ENCODE peak calls at places on chromosomes 16 and 17, in five cellular contexts. U is uterus, G is esophagus squamous epithelium, Z is body of pancreas, K is transverse colon. C is an unnamed sample.

GRCh38 chr17:7315570-7316243 is 547 bp upstream of the GPS2 start:
- DNase-seq in U (no peak), G (no peak), Z (peak; percentile 62), K (no peak), C (no peak)

GRCh38 chr17:64262125-64262421 is 987 bp downstream of the TEX2 start:
- DNase-seq in U (no peak), G (no peak), Z (no peak), K (no peak), C (no peak)

GRCh38 chr17:5022171-5022711 is 13.0 kb downstream of the SLC52A1 start:
- DNase-seq in U (no peak), G (no peak), Z (no peak), K (no peak), C (no peak)

GRCh38 chr17:78128616-78129384 is at the start of gene TMC6:
- DNase-seq in U (no peak), G (no peak), Z (peak; percentile 78), K (peak; percentile 83), C (no peak)

GRCh38 chr17:13350466-13350865 is 251.3 kb downstream of the HS3ST3A1 start:
- DNase-seq in U (no peak), G (no peak), Z (no peak), K (no peak), C (no peak)

GRCh38 chr17:14833201-14833773 is 431.8 kb downstream of the PMP22 start:
- DNase-seq in U (no peak), G (no peak), Z (no peak), K (no peak), C (peak; percentile 94)

GRCh38 chr17:41464682-41465081 is 2.5 kb downstream of the KRT32 start:
- DNase-seq in U (peak; percentile 90), G (no peak), Z (peak; percentile 23), K (no peak), C (peak; percentile 91)

GRCh38 chr17:19312406-19312805 is 50.1 kb downstream of the B9D1 start:
- DNase-seq in U (no peak), G (no peak), Z (no peak), K (no peak), C (no peak)

GRCh38 chr17:58513391-58513912 is 986 bp downstream of the MTMR4 start:
- DNase-seq in U (no peak), G (no peak), Z (no peak), K (no peak), C (no peak)

GRCh38 chr16:84607694-84608093 is 10.2 kb downstream of the COTL1 start:
- DNase-seq in U (no peak), G (no peak), Z (no peak), K (peak; percentile 46), C (no peak)
- H3K27ac ChIP-seq in U (no peak overlapping the region), G (peak overlapping the region; percentile 52), Z (no peak overlapping the region), K (peak overlapping the region; percentile 24), C (no peak overlapping the region)

GRCh38 chr17:49556183-49556943 is 19.3 kb upstream of the NXPH3 start:
- DNase-seq in U (peak; percentile 75), G (no peak), Z (peak; percentile 80), K (peak; percentile 79), C (peak; percentile 49)
- TF ChIP-seq POLR2A in U (peak; percentile 10), G (no peak), Z (no peak), K (no peak), C (no peak)

DNA sequence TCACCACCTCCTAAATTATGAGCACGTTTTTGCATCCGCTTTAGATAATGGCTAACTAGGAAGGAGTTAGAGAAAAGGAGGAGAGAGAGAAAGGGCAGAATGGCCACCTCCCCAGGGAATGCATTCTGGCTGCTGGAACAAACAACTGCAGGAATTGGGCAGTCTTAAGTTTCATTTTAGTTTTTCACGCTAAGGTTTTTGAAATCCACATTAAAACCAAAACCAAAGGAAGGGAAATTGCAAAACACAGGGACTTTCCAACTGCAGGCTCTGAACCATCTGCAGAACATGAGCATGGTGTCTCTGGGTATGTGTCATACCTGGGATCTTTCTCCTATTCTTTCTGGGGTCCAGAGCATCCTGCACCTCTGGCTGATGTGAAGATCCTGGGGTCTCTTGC is 12.1 kb upstream of the CCL8 start:
- DNase-seq in U (no peak), G (no peak), Z (no peak), K (no peak), C (peak; percentile 71)
- H3K27ac ChIP-seq in U (no peak overlapping the region), G (no peak overlapping the region), Z (no peak overlapping the region), K (peak overlapping the region; percentile 23), C (no peak overlapping the region)

GRCh38 chr17:1107083-1107776 is 72.6 kb downstream of the ABR start:
- DNase-seq in U (no peak), G (no peak), Z (no peak), K (no peak), C (no peak)
- TF ChIP-seq POLR2A in U (no peak), G (no peak), Z (no peak), K (no peak), C (no peak)

DNA sequence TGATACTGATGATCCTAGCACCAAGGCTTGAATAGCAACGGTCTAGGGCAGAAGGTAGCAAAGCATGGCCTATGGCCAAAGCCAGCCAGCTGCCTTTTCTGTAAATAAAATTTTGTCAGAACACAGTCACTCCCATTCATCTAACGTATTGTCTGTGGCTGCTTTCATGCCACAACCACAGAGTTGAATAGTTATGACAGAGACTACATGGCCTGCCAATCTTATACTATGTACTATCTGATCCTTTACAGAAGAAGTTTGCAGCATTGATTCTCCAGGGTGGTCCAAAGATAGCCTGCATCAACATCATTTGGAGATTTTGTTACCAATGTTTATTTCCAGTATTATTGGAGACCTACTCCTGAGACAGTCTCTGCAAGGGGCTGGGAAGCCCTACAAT is 19.9 kb upstream of the MMD start:
- DNase-seq in U (no peak), G (no peak), Z (no peak), K (no peak), C (no peak)
- H3K27ac ChIP-seq in U (no peak overlapping the region), G (peak overlapping the region; percentile 71), Z (no peak overlapping the region), K (peak overlapping the region; percentile 73), C (no peak overlapping the region)

GRCh38 chr17:75571197-75571884 is 16.3 kb upstream of the MYO15B start:
- DNase-seq in U (no peak), G (peak; percentile 33), Z (no peak), K (peak; percentile 71), C (peak; percentile 9)
- TF ChIP-seq POLR2A in U (no peak), G (peak; percentile 30), Z (no peak), K (no peak), C (no peak)

GRCh38 chr16:81513204-81514040 is 68.8 kb downstream of the CMIP start:
- DNase-seq in U (peak; percentile 53), G (no peak), Z (peak; percentile 59), K (no peak), C (no peak)

GRCh38 chr16:81505011-81505660 is 60.5 kb downstream of the CMIP start:
- DNase-seq in U (no peak), G (no peak), Z (no peak), K (peak; percentile 48), C (no peak)

GRCh38 chr16:81510016-81510415 is 65.4 kb downstream of the CMIP start:
- DNase-seq in U (no peak), G (no peak), Z (no peak), K (no peak), C (no peak)

GRCh38 chr16:81511371-81511770 is 66.8 kb downstream of the CMIP start:
- DNase-seq in U (no peak), G (no peak), Z (no peak), K (no peak), C (peak; percentile 89)

GRCh38 chr16:81509404-81509803 is 64.8 kb downstream of the CMIP start:
- DNase-seq in U (no peak), G (no peak), Z (no peak), K (no peak), C (no peak)
- H3K27ac ChIP-seq in U (no peak overlapping the region), G (no peak overlapping the region), Z (no peak overlapping the region), K (no peak overlapping the region), C (no peak overlapping the region)

GRCh38 chr17:1714980-1715802 is 5.0 kb upstream of the TLCD2 start:
- DNase-seq in U (peak; percentile 91), G (no peak), Z (peak; percentile 86), K (peak; percentile 91), C (peak; percentile 88)
- TF ChIP-seq POLR2A in U (peak; percentile 32), G (peak; percentile 81), Z (peak; percentile 52), K (peak; percentile 68), C (peak; percentile 47)

GRCh38 chr16:56868175-56868574 is 3.2 kb downstream of the SLC12A3 start:
- DNase-seq in U (no peak), G (no peak), Z (no peak), K (no peak), C (no peak)
- H3K27ac ChIP-seq in U (no peak overlapping the region), G (no peak overlapping the region), Z (no peak overlapping the region), K (no peak overlapping the region), C (no peak overlapping the region)